ENCODE peak calls at places on chromosomes 11 and 22, in eight cellular contexts. G, R, O, E, P, S, Y and W are unnamed samples.
A peak's percentile ranks its signal among the peaks of the same experiment; 100 is the strongest.

GRCh38 chr11:32615422-32615821 is 31.8 kb downstream of the EIF3M start:
- DNase-seq in G (no peak), S (no peak), P (peak; percentile 28), E (peak; percentile 5), O (no peak), R (no peak), Y (no peak), W (no peak)

GRCh38 chr11:61539958-61540357 is 31.4 kb downstream of the LRRC10B start:
- DNase-seq in R (no peak), E (no peak), S (no peak), P (no peak), Y (no peak), O (peak; percentile 31), G (no peak), W (no peak)

GRCh38 chr11:110091995-110092576 is 1.1 kb upstream of the ZC3H12C start:
- DNase-seq in S (no peak), P (peak; percentile 72), R (no peak), G (no peak), O (peak; percentile 43), Y (peak; percentile 19), E (peak; percentile 35), W (no peak)

GRCh38 chr22:33853200-33854097 is 66.8 kb downstream of the LARGE1 start:
- DNase-seq in P (peak; percentile 2), S (peak; percentile 85), E (peak; percentile 48), R (peak; percentile 37), G (peak; percentile 41), Y (peak; percentile 67), O (peak; percentile 66), W (no peak)

GRCh38 chr22:43426816-43427215 is 15.0 kb downstream of the MPPED1 start:
- DNase-seq in P (no peak), O (no peak), G (no peak), Y (no peak), R (no peak), S (no peak), E (no peak), W (no peak)

GRCh38 chr11:57219021-57219627 is 17.9 kb downstream of the APLNR start:
- DNase-seq in G (no peak), P (no peak), O (peak; percentile 14), Y (no peak), S (no peak), R (no peak), E (peak; percentile 28), W (no peak)

GRCh38 chr11:128779036-128779435 is 85.2 kb downstream of the FLI1 start:
- DNase-seq in O (peak; percentile 63), S (peak; percentile 60), R (peak; percentile 90), Y (no peak), E (no peak), P (no peak), G (peak; percentile 76), W (no peak)

GRCh38 chr11:112163875-112164521 is at the start of gene IL18:
- DNase-seq in S (peak; percentile 25), Y (no peak), P (peak; percentile 87), E (peak; percentile 74), O (peak; percentile 4), G (no peak), R (no peak), W (no peak)

GRCh38 chr11:4203603-4204360 is 109.2 kb downstream of the RRM1 start:
- DNase-seq in Y (no peak), G (no peak), O (no peak), S (no peak), R (no peak), E (no peak), P (no peak), W (no peak)
- TF ChIP-seq CTCF in Y (no peak), G (no peak), O (no peak), S (no peak), R (no peak), E (no peak), P (peak; percentile 33), W (peak; percentile 26)

DNA sequence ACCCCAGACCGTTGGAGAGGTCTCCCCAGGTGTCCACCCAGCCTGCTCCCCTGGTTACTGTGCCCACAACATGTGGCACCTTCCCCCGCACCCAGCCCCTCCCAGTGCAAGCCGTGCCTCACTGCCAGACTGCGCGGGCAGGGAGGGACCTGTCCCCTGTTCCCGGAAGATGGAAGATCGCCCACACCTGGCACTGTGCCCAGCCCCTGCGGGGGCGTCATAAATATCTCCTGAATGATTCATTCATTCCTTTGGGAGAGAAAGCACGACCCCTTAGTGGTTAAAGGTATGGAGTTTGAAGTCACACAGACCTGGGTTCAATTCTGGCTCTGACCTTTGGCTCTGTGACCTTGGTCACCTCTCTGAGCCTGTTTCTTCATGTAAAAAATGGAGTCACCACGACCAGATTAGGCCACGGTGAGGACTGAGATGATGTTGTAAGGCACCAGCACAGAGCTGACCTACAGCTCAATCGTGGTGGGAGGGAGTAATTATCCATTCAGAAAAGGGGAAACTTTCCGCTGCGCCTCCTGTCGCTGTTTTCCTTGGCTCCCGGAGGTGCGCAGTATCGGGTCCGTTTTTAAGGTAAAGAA is 497 bp upstream of the SYT12 start:
- DNase-seq in R (no peak), O (peak; percentile 39), P (peak; percentile 96), S (peak; percentile 78), E (peak; percentile 89), G (no peak), Y (no peak), W (no peak)
- H3K4me3 ChIP-seq in R (no peak overlapping the region), O (no peak overlapping the region), P (peak overlapping the region; percentile 68), S (no peak overlapping the region), E (peak overlapping the region; percentile 46), G (peak overlapping the region; percentile 47), Y (peak overlapping the region; percentile 10), W (peak overlapping the region; percentile 38)

DNA sequence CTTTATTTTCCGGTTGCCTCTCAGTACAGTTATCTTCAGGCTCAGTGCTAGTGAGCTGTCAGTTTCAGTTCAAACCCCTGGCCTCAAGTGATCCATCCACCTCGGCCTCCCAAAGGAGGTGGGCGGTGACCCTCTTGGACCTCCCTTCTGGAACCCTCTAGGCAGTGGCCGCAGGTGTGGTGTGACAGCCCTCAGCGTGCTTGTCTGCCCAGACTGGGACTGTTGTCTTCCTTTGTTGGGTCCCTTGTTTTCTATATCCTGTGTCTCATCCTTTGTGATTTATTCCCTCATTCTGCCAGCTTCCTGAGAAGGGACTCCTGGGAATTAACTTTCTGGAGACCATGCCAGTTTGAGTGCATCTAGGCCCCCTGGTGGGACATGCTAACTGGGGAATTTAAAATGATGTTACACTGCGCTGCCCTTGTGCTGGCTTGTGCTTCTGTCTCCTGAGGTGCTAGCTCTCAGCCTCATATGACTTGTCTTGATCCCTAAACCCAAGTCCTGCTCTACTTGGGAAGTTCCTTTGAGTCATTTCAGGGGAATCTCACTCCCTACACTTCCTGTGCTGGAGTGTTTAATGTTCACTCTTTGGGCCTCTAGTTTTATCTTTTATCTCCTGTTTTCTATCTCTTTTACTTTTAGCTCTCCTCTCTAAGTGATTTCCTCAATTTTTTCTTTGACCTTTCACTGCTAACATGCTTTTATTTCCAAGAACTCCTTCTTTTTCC is 19.4 kb downstream of the MED15 start:
- DNase-seq in P (peak; percentile 57), Y (no peak), S (peak; percentile 86), E (peak; percentile 81), R (no peak), O (peak; percentile 82), G (no peak), W (no peak)
- TF ChIP-seq CTCF in P (peak; percentile 26), Y (no peak), S (no peak), E (no peak), R (peak; percentile 14), O (peak; percentile 15), G (peak; percentile 28), W (no peak)

DNA sequence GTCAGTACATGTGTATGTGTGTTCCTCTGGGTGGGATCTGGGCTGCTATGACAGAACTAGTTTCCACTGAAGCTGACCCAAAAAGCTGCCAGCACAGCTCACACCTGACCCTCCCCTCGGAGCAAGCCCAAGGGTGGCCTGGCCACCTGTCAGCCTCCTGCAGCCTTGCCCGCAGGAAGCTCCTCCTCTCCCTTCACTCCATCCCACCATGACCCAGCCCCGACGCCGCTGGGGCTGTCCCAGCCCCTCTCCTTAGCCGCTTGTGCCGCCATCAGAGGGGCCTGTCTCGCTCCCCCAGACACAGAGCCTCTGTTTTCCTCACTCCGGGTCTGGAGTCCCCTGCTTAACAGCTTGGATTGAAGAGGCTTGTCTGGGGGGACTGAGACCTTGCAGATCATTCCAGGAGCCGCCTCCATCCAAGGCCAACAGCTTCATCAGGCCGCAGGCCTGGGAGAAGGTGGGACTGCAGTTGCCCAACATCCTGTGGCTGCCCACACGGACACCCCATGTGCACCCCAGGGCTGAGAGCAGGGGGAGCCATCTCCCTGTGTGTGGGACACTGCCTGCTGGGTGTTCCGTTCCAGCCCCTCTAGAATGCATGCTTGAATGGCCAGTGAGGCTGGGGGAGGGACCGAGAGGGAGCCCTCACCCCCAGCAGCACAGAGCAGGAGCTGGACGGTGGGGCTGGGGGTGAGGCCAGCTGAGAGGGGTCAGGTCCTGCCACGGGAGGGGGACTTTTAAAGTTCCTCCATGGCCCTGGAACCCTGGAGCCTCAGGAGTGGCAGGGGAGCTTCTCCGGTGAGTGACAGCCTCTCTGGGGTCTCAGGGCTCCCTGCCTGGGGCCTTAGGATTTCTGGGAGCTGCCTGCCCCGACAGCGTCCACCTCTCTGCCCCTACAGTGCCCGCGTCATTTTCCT is 696 bp downstream of the MRGPRF start:
- DNase-seq in E (no peak), P (no peak), Y (peak; percentile 52), O (peak; percentile 86), S (peak; percentile 26), G (no peak), R (no peak), W (no peak)
- H3K4me3 ChIP-seq in E (no peak overlapping the region), P (no peak overlapping the region), Y (peak overlapping the region; percentile 83), O (peak overlapping the region; percentile 94), S (peak overlapping the region; percentile 89), G (peak overlapping the region; percentile 69), R (peak overlapping the region; percentile 51), W (no peak overlapping the region)

GRCh38 chr11:47979378-47980092 is 824 bp upstream of the PTPRJ start:
- DNase-seq in E (no peak), G (no peak), O (peak; percentile 22), S (no peak), R (no peak), P (no peak), Y (no peak), W (no peak)

GRCh38 chr11:47983464-47984397 is 3.4 kb downstream of the PTPRJ start:
- DNase-seq in G (no peak), R (no peak), Y (no peak), E (no peak), S (peak; percentile 57), O (peak; percentile 38), P (peak; percentile 67), W (no peak)

GRCh38 chr11:47980093-47980906 is at the start of gene PTPRJ:
- DNase-seq in E (no peak), O (peak; percentile 64), P (peak; percentile 49), S (peak; percentile 66), Y (peak; percentile 25), G (no peak), R (no peak), W (no peak)

GRCh38 chr11:47981667-47982404 is 1.5 kb downstream of the PTPRJ start:
- DNase-seq in G (no peak), E (no peak), P (no peak), R (no peak), S (no peak), Y (no peak), O (no peak), W (no peak)

GRCh38 chr11:47980907-47981621 is 705 bp downstream of the PTPRJ start:
- DNase-seq in P (peak; percentile 39), G (no peak), R (no peak), O (peak; percentile 79), Y (no peak), E (no peak), S (peak; percentile 50), W (no peak)
- TF ChIP-seq CTCF in P (no peak), G (peak; percentile 7), R (no peak), O (no peak), Y (no peak), E (peak; percentile 20), S (peak; percentile 11), W (peak; percentile 22)